ENCODE peak calls at places on chromosomes 11 and 22, in seven cellular contexts. One of them, this sample, is unnamed.

GRCh38 chr11:121328967-121329653 is 36.5 kb downstream of the SC5D start:
- DNase-seq in breast epithelium: no peak
- DNase-seq in heart left ventricle: no peak
- DNase-seq in EL: no peak
- DNase-seq in RCC 7860: no peak
- DNase-seq in Calu3: no peak
- DNase-seq in NCI-H1436: no peak
- DNase-seq in this sample: no peak

GRCh38 chr11:10800292-10800691 is 8.4 kb downstream of the EIF4G2 start:
- DNase-seq in Calu3: no peak
- DNase-seq in breast epithelium: no peak
- DNase-seq in EL: no peak
- DNase-seq in heart left ventricle: no peak
- DNase-seq in RCC 7860: no peak
- DNase-seq in NCI-H1436: no peak
- DNase-seq in this sample: no peak

GRCh38 chr11:109303342-109303741 is 118.6 kb upstream of the C11orf87 start:
- DNase-seq in breast epithelium: no peak
- DNase-seq in NCI-H1436: no peak
- DNase-seq in EL: no peak
- DNase-seq in heart left ventricle: no peak
- DNase-seq in RCC 7860: no peak
- DNase-seq in Calu3: no peak
- DNase-seq in this sample: no peak

GRCh38 chr11:70016666-70017347 is 61.3 kb upstream of the ANO1 start:
- DNase-seq in heart left ventricle: no peak
- DNase-seq in breast epithelium: peak
- DNase-seq in EL: peak
- DNase-seq in RCC 7860: no peak
- DNase-seq in NCI-H1436: no peak
- DNase-seq in Calu3: peak
- DNase-seq in this sample: no peak

GRCh38 chr11:74018331-74019005 is 9.6 kb upstream of the UCP3 start:
- DNase-seq in NCI-H1436: no peak
- DNase-seq in EL: peak
- DNase-seq in RCC 7860: no peak
- DNase-seq in Calu3: peak
- DNase-seq in breast epithelium: peak
- DNase-seq in heart left ventricle: peak
- DNase-seq in this sample: no peak

GRCh38 chr22:19909350-19910179 is 32.0 kb upstream of the COMT start:
- DNase-seq in breast epithelium: peak
- DNase-seq in heart left ventricle: peak
- DNase-seq in Calu3: peak
- DNase-seq in EL: peak
- DNase-seq in RCC 7860: peak
- DNase-seq in NCI-H1436: peak
- DNase-seq in this sample: peak

GRCh38 chr11:83818349-83818748 is 532.2 kb upstream of the CCDC90B start:
- DNase-seq in Calu3: no peak
- DNase-seq in heart left ventricle: no peak
- DNase-seq in breast epithelium: no peak
- DNase-seq in NCI-H1436: no peak
- DNase-seq in EL: peak
- DNase-seq in RCC 7860: peak
- DNase-seq in this sample: no peak

GRCh38 chr22:49483281-49483905 is 344.3 kb downstream of the BRD1 start:
- DNase-seq in EL: no peak
- DNase-seq in NCI-H1436: no peak
- DNase-seq in breast epithelium: no peak
- DNase-seq in Calu3: no peak
- DNase-seq in heart left ventricle: no peak
- DNase-seq in RCC 7860: no peak
- DNase-seq in this sample: no peak

GRCh38 chr11:46640034-46640788 is 22.9 kb downstream of the ATG13 start:
- DNase-seq in RCC 7860: no peak
- DNase-seq in Calu3: no peak
- DNase-seq in EL: no peak
- DNase-seq in breast epithelium: no peak
- DNase-seq in heart left ventricle: no peak
- DNase-seq in NCI-H1436: no peak
- DNase-seq in this sample: no peak

GRCh38 chr22:48268771-48269552 is 1506.5 kb downstream of the TBC1D22A start:
- DNase-seq in NCI-H1436: no peak
- DNase-seq in RCC 7860: no peak
- DNase-seq in breast epithelium: no peak
- DNase-seq in Calu3: no peak
- DNase-seq in heart left ventricle: no peak
- DNase-seq in EL: no peak
- DNase-seq in this sample: no peak

GRCh38 chr11:11272254-11272653 is 80.8 kb downstream of the CSNK2A3 start:
- DNase-seq in heart left ventricle: no peak
- DNase-seq in Calu3: no peak
- DNase-seq in NCI-H1436: no peak
- DNase-seq in RCC 7860: no peak
- DNase-seq in breast epithelium: no peak
- DNase-seq in EL: no peak
- DNase-seq in this sample: no peak

GRCh38 chr22:38490915-38491314 is 15.2 kb downstream of the DDX17 start:
- DNase-seq in heart left ventricle: no peak
- DNase-seq in RCC 7860: no peak
- DNase-seq in Calu3: no peak
- DNase-seq in breast epithelium: no peak
- DNase-seq in EL: peak
- DNase-seq in NCI-H1436: no peak
- DNase-seq in this sample: no peak

GRCh38 chr11:131579932-131580387 is 209.5 kb downstream of the NTM start:
- DNase-seq in RCC 7860: peak
- DNase-seq in Calu3: no peak
- DNase-seq in EL: peak
- DNase-seq in NCI-H1436: no peak
- DNase-seq in heart left ventricle: no peak
- DNase-seq in breast epithelium: no peak
- DNase-seq in this sample: no peak

GRCh38 chr11:124470516-124471231 is 25.2 kb upstream of the OR8B8 start:
- DNase-seq in EL: no peak
- DNase-seq in heart left ventricle: no peak
- DNase-seq in NCI-H1436: no peak
- DNase-seq in RCC 7860: no peak
- DNase-seq in breast epithelium: no peak
- DNase-seq in Calu3: no peak
- DNase-seq in this sample: no peak

GRCh38 chr22:31394326-31394725 is 5.1 kb upstream of the DRG1 start:
- DNase-seq in RCC 7860: no peak
- DNase-seq in Calu3: no peak
- DNase-seq in heart left ventricle: no peak
- DNase-seq in NCI-H1436: no peak
- DNase-seq in breast epithelium: no peak
- DNase-seq in EL: peak
- DNase-seq in this sample: no peak

GRCh38 chr11:64996710-64997380 is at the start of gene BATF2:
- DNase-seq in Calu3: peak
- DNase-seq in breast epithelium: peak
- DNase-seq in heart left ventricle: peak
- DNase-seq in RCC 7860: peak
- DNase-seq in EL: peak
- DNase-seq in NCI-H1436: peak
- DNase-seq in this sample: peak

GRCh38 chr11:14977481-14977880 is 5.3 kb upstream of the CALCA start:
- DNase-seq in Calu3: no peak
- DNase-seq in EL: no peak
- DNase-seq in breast epithelium: no peak
- DNase-seq in NCI-H1436: no peak
- DNase-seq in RCC 7860: no peak
- DNase-seq in heart left ventricle: no peak
- DNase-seq in this sample: no peak

GRCh38 chr11:12142909-12143308 is 32.5 kb downstream of the MICAL2 start:
- DNase-seq in breast epithelium: no peak
- DNase-seq in NCI-H1436: no peak
- DNase-seq in RCC 7860: no peak
- DNase-seq in EL: no peak
- DNase-seq in heart left ventricle: no peak
- DNase-seq in Calu3: no peak
- DNase-seq in this sample: no peak

GRCh38 chr11:109062445-109062844 is 359.5 kb upstream of the C11orf87 start:
- DNase-seq in RCC 7860: no peak
- DNase-seq in NCI-H1436: no peak
- DNase-seq in breast epithelium: no peak
- DNase-seq in heart left ventricle: no peak
- DNase-seq in Calu3: no peak
- DNase-seq in EL: peak
- DNase-seq in this sample: no peak

GRCh38 chr22:37503850-37504249 is 15.4 kb downstream of the CARD10 start:
- DNase-seq in breast epithelium: no peak
- DNase-seq in Calu3: no peak
- DNase-seq in RCC 7860: peak
- DNase-seq in EL: no peak
- DNase-seq in heart left ventricle: peak
- DNase-seq in NCI-H1436: no peak
- DNase-seq in this sample: no peak

GRCh38 chr11:43556269-43556668 is 124.3 kb upstream of the HSD17B12 start:
- DNase-seq in RCC 7860: no peak
- DNase-seq in Calu3: no peak
- DNase-seq in heart left ventricle: no peak
- DNase-seq in EL: no peak
- DNase-seq in NCI-H1436: no peak
- DNase-seq in breast epithelium: no peak
- DNase-seq in this sample: no peak

GRCh38 chr22:34035209-34035608 is 114.9 kb upstream of the LARGE1 start:
- DNase-seq in EL: no peak
- DNase-seq in heart left ventricle: no peak
- DNase-seq in breast epithelium: no peak
- DNase-seq in NCI-H1436: no peak
- DNase-seq in Calu3: no peak
- DNase-seq in RCC 7860: no peak
- DNase-seq in this sample: no peak

GRCh38 chr11:107898270-107898669 is 30.0 kb upstream of the RAB39A start:
- DNase-seq in Calu3: no peak
- DNase-seq in breast epithelium: no peak
- DNase-seq in RCC 7860: peak
- DNase-seq in heart left ventricle: no peak
- DNase-seq in NCI-H1436: no peak
- DNase-seq in EL: peak
- DNase-seq in this sample: no peak

GRCh38 chr22:20550851-20551744 is 43.7 kb downstream of the MED15 start:
- DNase-seq in RCC 7860: peak
- DNase-seq in Calu3: no peak
- DNase-seq in EL: peak
- DNase-seq in breast epithelium: no peak
- DNase-seq in heart left ventricle: peak
- DNase-seq in NCI-H1436: no peak
- DNase-seq in this sample: no peak

GRCh38 chr11:132349806-132350733 is 979.7 kb downstream of the NTM start:
- DNase-seq in RCC 7860: no peak
- DNase-seq in heart left ventricle: no peak
- DNase-seq in Calu3: no peak
- DNase-seq in NCI-H1436: no peak
- DNase-seq in breast epithelium: no peak
- DNase-seq in EL: no peak
- DNase-seq in this sample: no peak

GRCh38 chr11:68341557-68342458 is 29.4 kb downstream of the LRP5 start:
- DNase-seq in Calu3: no peak
- DNase-seq in RCC 7860: no peak
- DNase-seq in heart left ventricle: no peak
- DNase-seq in EL: no peak
- DNase-seq in breast epithelium: no peak
- DNase-seq in NCI-H1436: no peak
- DNase-seq in this sample: no peak